ENCODE peak calls at places on chromosome X, in four cellular contexts. K is HL-60, X is substantia nigra, R is kidney tubule cell. N is an unnamed sample.

GRCh38 chrX:6644411-6644810 is 109.5 kb upstream of the VCX3A start:
- DNase-seq in R (no peak), K (no peak), X (no peak), N (no peak)

GRCh38 chrX:154411981-154412340 is 622 bp downstream of the TAFAZZIN start:
- DNase-seq in K (peak), R (peak), X (peak), N (no peak)

GRCh38 chrX:31181377-31182038 is 109.7 kb upstream of the FTHL17 start:
- DNase-seq in R (no peak), X (no peak), K (no peak), N (no peak)

GRCh38 chrX:28177202-28177601 is 196.0 kb upstream of the DCAF8L1 start:
- DNase-seq in K (no peak), X (no peak), R (peak), N (no peak)

GRCh38 chrX:12949927-12950656 is 24.8 kb upstream of the TMSB4X start:
- DNase-seq in K (peak), X (peak), R (peak), N (peak)

GRCh38 chrX:72050011-72050410 is 81.7 kb downstream of the RTL5 start:
- DNase-seq in R (no peak), K (no peak), X (no peak), N (no peak)

GRCh38 chrX:11760958-11761357 is 2.9 kb downstream of the MSL3 start:
- DNase-seq in R (no peak), X (no peak), K (no peak), N (no peak)

GRCh38 chrX:148771440-148771839 is 271.0 kb downstream of the AFF2 start:
- DNase-seq in X (no peak), K (no peak), R (no peak), N (no peak)

GRCh38 chrX:115968436-115969252 is 201.9 kb upstream of the AGTR2 start:
- DNase-seq in X (peak), R (peak), K (no peak), N (no peak)

GRCh38 chrX:56968980-56969379 is 26.4 kb downstream of the SPIN3 start:
- DNase-seq in R (no peak), K (no peak), X (no peak), N (no peak)

GRCh38 chrX:77527233-77528001 is 80.2 kb downstream of the FGF16 start:
- DNase-seq in R (no peak), X (peak), K (no peak), N (no peak)

GRCh38 chrX:275476-275966 is 5.7 kb upstream of the PLCXD1 start:
- DNase-seq in K (no peak), X (no peak), R (no peak), N (no peak)

GRCh38 chrX:72620550-72621145 is 48.0 kb upstream of the HDAC8 start:
- DNase-seq in R (peak), X (no peak), K (no peak), N (peak)

GRCh38 chrX:2284601-2285000 is 216.2 kb downstream of the DHRSX start:
- DNase-seq in K (no peak), R (no peak), X (no peak), N (no peak)

GRCh38 chrX:17944833-17945497 is 83.9 kb upstream of the RAI2 start:
- DNase-seq in R (no peak), X (no peak), K (no peak), N (no peak)

GRCh38 chrX:9204560-9204959 is 170.6 kb upstream of the FAM9B start:
- DNase-seq in K (no peak), R (peak), X (no peak), N (no peak)

GRCh38 chrX:54358424-54359211 is 772 bp upstream of the WNK3 start:
- DNase-seq in R (peak), K (no peak), X (peak), N (peak)

GRCh38 chrX:120690941-120691340 is 61.1 kb upstream of the C1GALT1C1 start:
- DNase-seq in X (no peak), K (no peak), R (no peak), N (no peak)

GRCh38 chrX:150544222-150544787 is 24.1 kb upstream of the MTM1 start:
- DNase-seq in X (no peak), R (no peak), K (no peak), N (no peak)

GRCh38 chrX:133674726-133675470 is 259.6 kb upstream of the GPC4 start:
- DNase-seq in R (peak), X (no peak), K (no peak), N (no peak)

N was measured in brain microvascular endothelial cell.